ENCODE peak calls at places on chromosomes 7 and 10, in six cellular contexts. B is ureter, N is GF-D8, V is foreskin fibroblast, L is foreskin melanocyte, F is body of pancreas. I is an unnamed sample.

GRCh38 chr10:17537281-17537680 is 79.9 kb downstream of the HACD1 start:
- DNase-seq in B (no peak), N (no peak), V (no peak), L (no peak), F (no peak), I (no peak)

GRCh38 chr7:96952974-96953391 is 52.4 kb upstream of the DLX6 start:
- DNase-seq in B (no peak), N (no peak), V (no peak), L (no peak), F (no peak), I (peak)

GRCh38 chr10:96587255-96588059 is 645 bp upstream of the TM9SF3 start:
- DNase-seq in B (peak), N (peak), V (peak), L (peak), F (peak), I (no peak)

GRCh38 chr10:110742801-110743200 is 98.7 kb downstream of the RBM20 start:
- DNase-seq in B (no peak), N (no peak), V (no peak), L (no peak), F (no peak), I (no peak)

GRCh38 chr10:90642136-90642535 is 215.7 kb downstream of the HTR7 start:
- DNase-seq in B (no peak), N (no peak), V (peak), L (no peak), F (peak), I (no peak)

GRCh38 chr10:63217120-63217605 is 84.0 kb downstream of the NRBF2 start:
- DNase-seq in B (no peak), N (peak), V (peak), L (peak), F (peak), I (no peak)

GRCh38 chr10:50224330-50224952 is 26.9 kb downstream of the ASAH2 start:
- DNase-seq in B (peak), N (no peak), V (peak), L (peak), F (peak), I (peak)

GRCh38 chr10:74870191-74870590 is 43.8 kb downstream of the KAT6B start:
- DNase-seq in B (no peak), N (no peak), V (no peak), L (peak), F (no peak), I (no peak)

GRCh38 chr10:6445671-6446278 is 134.3 kb downstream of the PRKCQ start:
- DNase-seq in B (peak), N (no peak), V (peak), L (peak), F (peak), I (no peak)

GRCh38 chr7:82672078-82672477 is 228.5 kb upstream of the CACNA2D1 start:
- DNase-seq in B (no peak), N (no peak), V (peak), L (no peak), F (no peak), I (no peak)

GRCh38 chr10:615583-616152 is 73.8 kb downstream of the DIP2C start:
- DNase-seq in B (no peak), N (no peak), V (peak), L (peak), F (no peak), I (peak)

GRCh38 chr7:140653319-140654108 is 12.9 kb upstream of the DENND2A start:
- DNase-seq in B (peak), N (no peak), V (peak), L (peak), F (peak), I (peak)

GRCh38 chr10:46299531-46300366 is 13.0 kb downstream of the ANTXRL start:
- DNase-seq in B (no peak), N (no peak), V (no peak), L (no peak), F (no peak), I (no peak)

GRCh38 chr7:17646181-17646956 is 293.9 kb downstream of the SNX13 start:
- DNase-seq in B (no peak), N (no peak), V (peak), L (peak), F (no peak), I (no peak)

GRCh38 chr7:2814186-2814530 is 29.9 kb downstream of the GNA12 start:
- DNase-seq in B (no peak), N (no peak), V (no peak), L (no peak), F (no peak), I (no peak)

GRCh38 chr7:155702616-155703015 is 58.2 kb downstream of the RBM33 start:
- DNase-seq in B (no peak), N (no peak), V (peak), L (no peak), F (no peak), I (no peak)

GRCh38 chr7:44075296-44076075 is 6.8 kb downstream of the POLM start:
- DNase-seq in B (no peak), N (no peak), V (no peak), L (no peak), F (no peak), I (no peak)

I was measured in GM04503.